ENCODE peak calls at places on chromosomes 6 and 20, in four cellular contexts. One of them, this sample, is unnamed.

GRCh38 chr6:152310371-152310954 is 326.7 kb downstream of the SYNE1 start:
- DNase-seq in ovary: no peak
- DNase-seq in cardiac muscle cell: no peak
- DNase-seq in choroid plexus epithelial cell: no peak
- DNase-seq in this sample: no peak

GRCh38 chr6:36660771-36661471 is 17.6 kb upstream of the CDKN1A start:
- DNase-seq in ovary: peak; percentile 85
- DNase-seq in cardiac muscle cell: peak; percentile 36
- DNase-seq in choroid plexus epithelial cell: peak; percentile 55
- DNase-seq in this sample: peak; percentile 78

GRCh38 chr6:34305497-34305896 is 56.7 kb upstream of the SMIM29 start:
- DNase-seq in ovary: no peak
- DNase-seq in cardiac muscle cell: no peak
- DNase-seq in choroid plexus epithelial cell: no peak
- DNase-seq in this sample: no peak

GRCh38 chr6:97077380-97077779 is 152.9 kb downstream of the KLHL32 start:
- DNase-seq in ovary: no peak
- DNase-seq in cardiac muscle cell: no peak
- DNase-seq in choroid plexus epithelial cell: peak; percentile 26
- DNase-seq in this sample: no peak

GRCh38 chr6:4485735-4486134 is 290.5 kb upstream of the CDYL start:
- DNase-seq in ovary: no peak
- DNase-seq in cardiac muscle cell: no peak
- DNase-seq in choroid plexus epithelial cell: no peak
- DNase-seq in this sample: no peak

GRCh38 chr6:144134176-144134575 is 16.1 kb upstream of the STX11 start:
- DNase-seq in ovary: no peak
- DNase-seq in cardiac muscle cell: no peak
- DNase-seq in choroid plexus epithelial cell: no peak
- DNase-seq in this sample: no peak

GRCh38 chr6:1621328-1621701 is 11.6 kb downstream of the FOXC1 start:
- DNase-seq in ovary: no peak
- DNase-seq in cardiac muscle cell: no peak
- DNase-seq in choroid plexus epithelial cell: no peak
- DNase-seq in this sample: peak; percentile 52

GRCh38 chr6:34246563-34247391 is 2.0 kb downstream of the SMIM29 start:
- DNase-seq in ovary: no peak
- DNase-seq in cardiac muscle cell: peak; percentile 47
- DNase-seq in choroid plexus epithelial cell: peak; percentile 53
- DNase-seq in this sample: peak; percentile 58

GRCh38 chr6:138468320-138469015 is 30.8 kb downstream of the NHSL1 start:
- DNase-seq in ovary: no peak
- DNase-seq in cardiac muscle cell: no peak
- DNase-seq in choroid plexus epithelial cell: peak; percentile 78
- DNase-seq in this sample: no peak

GRCh38 chr6:63347599-63347998 is 27.8 kb upstream of the LGSN start:
- DNase-seq in ovary: no peak
- DNase-seq in cardiac muscle cell: no peak
- DNase-seq in choroid plexus epithelial cell: peak; percentile 73
- DNase-seq in this sample: no peak

GRCh38 chr6:37006793-37007339 is 1.4 kb downstream of the FGD2 start:
- DNase-seq in ovary: no peak
- DNase-seq in cardiac muscle cell: no peak
- DNase-seq in choroid plexus epithelial cell: no peak
- DNase-seq in this sample: no peak

GRCh38 chr6:112665114-112665513 is 318.0 kb downstream of the RFPL4B start:
- DNase-seq in ovary: no peak
- DNase-seq in cardiac muscle cell: no peak
- DNase-seq in choroid plexus epithelial cell: peak; percentile 45
- DNase-seq in this sample: no peak

GRCh38 chr20:39773380-39774000 is 811.3 kb downstream of the DHX35 start:
- DNase-seq in ovary: no peak
- DNase-seq in cardiac muscle cell: no peak
- DNase-seq in choroid plexus epithelial cell: peak; percentile 14
- DNase-seq in this sample: no peak

GRCh38 chr20:58777657-58778056 is 73.0 kb downstream of the GNAS-AS1 start:
- DNase-seq in ovary: no peak
- DNase-seq in cardiac muscle cell: no peak
- DNase-seq in choroid plexus epithelial cell: no peak
- DNase-seq in this sample: no peak

GRCh38 chr6:25889877-25890853 is 16.1 kb upstream of the SLC17A3 start:
- DNase-seq in ovary: peak; percentile 17
- DNase-seq in cardiac muscle cell: peak; percentile 67
- DNase-seq in choroid plexus epithelial cell: peak; percentile 63
- DNase-seq in this sample: peak; percentile 34
- TF ChIP-seq CTCF in ovary: peak; percentile 50
- TF ChIP-seq CTCF in cardiac muscle cell: peak; percentile 57
- TF ChIP-seq CTCF in choroid plexus epithelial cell: peak; percentile 61
- TF ChIP-seq CTCF in this sample: peak; percentile 51

GRCh38 chr20:52224920-52225319 is 33.3 kb upstream of the ZFP64 start:
- DNase-seq in ovary: no peak
- DNase-seq in cardiac muscle cell: no peak
- DNase-seq in choroid plexus epithelial cell: no peak
- DNase-seq in this sample: no peak

GRCh38 chr20:52217689-52218395 is 26.3 kb upstream of the ZFP64 start:
- DNase-seq in ovary: no peak
- DNase-seq in cardiac muscle cell: no peak
- DNase-seq in choroid plexus epithelial cell: no peak
- DNase-seq in this sample: no peak

GRCh38 chr20:52219441-52219840 is 27.9 kb upstream of the ZFP64 start:
- DNase-seq in ovary: no peak
- DNase-seq in cardiac muscle cell: no peak
- DNase-seq in choroid plexus epithelial cell: peak; percentile 13
- DNase-seq in this sample: no peak
- TF ChIP-seq CTCF in ovary: no peak
- TF ChIP-seq CTCF in cardiac muscle cell: peak; percentile 14
- TF ChIP-seq CTCF in choroid plexus epithelial cell: peak; percentile 26
- TF ChIP-seq CTCF in this sample: no peak

GRCh38 chr20:37545516-37545915 is 17.8 kb upstream of the BLCAP start:
- DNase-seq in ovary: no peak
- DNase-seq in cardiac muscle cell: no peak
- DNase-seq in choroid plexus epithelial cell: no peak
- DNase-seq in this sample: no peak

GRCh38 chr20:37541326-37541725 is 13.7 kb upstream of the BLCAP start:
- DNase-seq in ovary: no peak
- DNase-seq in cardiac muscle cell: no peak
- DNase-seq in choroid plexus epithelial cell: no peak
- DNase-seq in this sample: no peak

GRCh38 chr20:37544386-37544785 is 16.7 kb upstream of the BLCAP start:
- DNase-seq in ovary: no peak
- DNase-seq in cardiac muscle cell: no peak
- DNase-seq in choroid plexus epithelial cell: no peak
- DNase-seq in this sample: no peak

GRCh38 chr20:37542281-37542680 is 14.6 kb upstream of the BLCAP start:
- DNase-seq in ovary: no peak
- DNase-seq in cardiac muscle cell: no peak
- DNase-seq in choroid plexus epithelial cell: peak; percentile 36
- DNase-seq in this sample: no peak

GRCh38 chr20:37543828-37544227 is 16.2 kb upstream of the BLCAP start:
- DNase-seq in ovary: no peak
- DNase-seq in cardiac muscle cell: no peak
- DNase-seq in choroid plexus epithelial cell: peak; percentile 77
- DNase-seq in this sample: no peak
- TF ChIP-seq CTCF in ovary: no peak
- TF ChIP-seq CTCF in cardiac muscle cell: peak; percentile 56
- TF ChIP-seq CTCF in choroid plexus epithelial cell: peak; percentile 72
- TF ChIP-seq CTCF in this sample: peak; percentile 25

DNA sequence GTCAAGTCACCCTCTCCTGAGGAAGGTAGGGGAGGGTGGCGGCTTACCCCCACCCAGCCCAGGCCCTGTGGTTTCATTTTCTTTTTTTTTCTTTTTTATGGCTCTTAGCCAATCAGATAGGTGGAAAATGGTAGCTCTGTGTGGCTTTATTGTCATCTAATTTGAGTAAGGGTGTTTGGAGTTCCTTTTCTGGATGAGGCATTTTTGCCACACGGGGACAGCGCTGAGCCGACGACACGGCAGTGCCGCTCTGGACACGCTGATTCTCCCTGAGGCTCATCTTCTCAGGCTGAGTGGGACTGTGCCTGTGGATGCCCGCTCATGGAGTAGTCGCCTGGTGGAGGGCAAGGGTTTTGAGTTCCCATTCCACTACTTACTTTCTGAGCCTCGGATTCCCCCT is 37.6 kb upstream of the ANGPT4 start:
- DNase-seq in ovary: no peak
- DNase-seq in cardiac muscle cell: peak; percentile 45
- DNase-seq in choroid plexus epithelial cell: peak; percentile 7
- DNase-seq in this sample: no peak
- TF ChIP-seq CTCF in ovary: no peak
- TF ChIP-seq CTCF in cardiac muscle cell: peak; percentile 48
- TF ChIP-seq CTCF in choroid plexus epithelial cell: peak; percentile 49
- TF ChIP-seq CTCF in this sample: no peak

GRCh38 chr6:74087898-74088297 is 391.9 kb downstream of the CD109 start:
- DNase-seq in ovary: no peak
- DNase-seq in cardiac muscle cell: no peak
- DNase-seq in choroid plexus epithelial cell: peak; percentile 70
- DNase-seq in this sample: no peak
- TF ChIP-seq CTCF in ovary: peak; percentile 13
- TF ChIP-seq CTCF in cardiac muscle cell: peak; percentile 31
- TF ChIP-seq CTCF in choroid plexus epithelial cell: no peak
- TF ChIP-seq CTCF in this sample: no peak

GRCh38 chr6:46736913-46737312 is 1.7 kb upstream of the PLA2G7 start:
- DNase-seq in ovary: no peak
- DNase-seq in cardiac muscle cell: no peak
- DNase-seq in choroid plexus epithelial cell: no peak
- DNase-seq in this sample: no peak

GRCh38 chr6:46730918-46731461 is 4.2 kb downstream of the PLA2G7 start:
- DNase-seq in ovary: no peak
- DNase-seq in cardiac muscle cell: no peak
- DNase-seq in choroid plexus epithelial cell: no peak
- DNase-seq in this sample: no peak

GRCh38 chr6:46735720-46736031 is 501 bp upstream of the PLA2G7 start:
- DNase-seq in ovary: no peak
- DNase-seq in cardiac muscle cell: no peak
- DNase-seq in choroid plexus epithelial cell: no peak
- DNase-seq in this sample: no peak

GRCh38 chr6:46733410-46733809 is 1.8 kb downstream of the PLA2G7 start:
- DNase-seq in ovary: no peak
- DNase-seq in cardiac muscle cell: no peak
- DNase-seq in choroid plexus epithelial cell: no peak
- DNase-seq in this sample: no peak

DNA sequence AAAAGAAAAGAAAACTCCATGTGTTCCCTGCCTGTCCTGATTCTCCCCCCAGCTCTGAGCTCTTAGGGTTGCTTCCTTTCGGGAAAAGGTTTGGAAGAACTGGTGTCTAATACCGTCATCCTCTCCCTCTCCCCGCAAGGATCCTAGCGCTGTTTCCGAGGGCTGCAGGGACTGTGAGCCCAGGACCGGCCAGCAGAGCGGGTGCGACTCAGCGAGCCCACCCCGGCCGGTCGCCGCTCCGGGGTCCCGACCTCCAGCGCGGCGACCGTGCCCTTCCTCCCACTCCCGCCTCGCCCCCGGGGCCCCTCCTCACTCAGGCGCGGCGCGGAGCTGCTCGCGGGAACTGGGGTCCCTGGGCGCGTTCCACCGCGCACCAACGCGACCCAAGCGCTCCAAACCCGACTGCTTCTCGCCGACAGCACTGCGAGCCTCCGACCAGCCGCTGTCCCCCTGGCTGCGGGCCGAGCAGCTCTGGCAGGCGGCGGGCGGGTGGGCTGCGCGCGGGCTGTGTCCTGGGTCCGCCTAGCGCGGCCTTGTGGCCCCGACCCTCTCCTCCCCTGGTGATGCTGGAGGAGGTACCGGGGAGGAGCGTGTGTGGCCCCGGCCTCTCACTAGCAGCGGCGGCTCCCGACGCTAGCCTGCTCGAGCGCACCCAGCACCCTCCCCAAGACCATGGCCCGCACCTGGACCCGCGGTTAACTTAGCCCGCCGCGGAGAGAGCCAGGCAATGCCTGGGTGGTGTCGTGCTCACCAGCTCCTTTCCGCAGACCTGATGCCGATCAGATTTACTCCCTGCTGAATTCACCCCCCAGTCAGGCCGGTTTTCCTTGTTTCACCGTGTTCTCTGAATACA is at the start of gene PLA2G7:
- DNase-seq in ovary: peak; percentile 15
- DNase-seq in cardiac muscle cell: peak; percentile 62
- DNase-seq in choroid plexus epithelial cell: no peak
- DNase-seq in this sample: peak; percentile 74
- TF ChIP-seq CTCF in ovary: no peak
- TF ChIP-seq CTCF in cardiac muscle cell: peak; percentile 3
- TF ChIP-seq CTCF in choroid plexus epithelial cell: no peak
- TF ChIP-seq CTCF in this sample: no peak

GRCh38 chr6:88637761-88638160 is 325.7 kb downstream of the RNGTT start:
- DNase-seq in ovary: no peak
- DNase-seq in cardiac muscle cell: no peak
- DNase-seq in choroid plexus epithelial cell: no peak
- DNase-seq in this sample: no peak
- TF ChIP-seq CTCF in ovary: no peak
- TF ChIP-seq CTCF in cardiac muscle cell: no peak
- TF ChIP-seq CTCF in choroid plexus epithelial cell: no peak
- TF ChIP-seq CTCF in this sample: no peak

GRCh38 chr6:389622-390021 is 1.9 kb upstream of the IRF4 start:
- DNase-seq in ovary: no peak
- DNase-seq in cardiac muscle cell: no peak
- DNase-seq in choroid plexus epithelial cell: no peak
- DNase-seq in this sample: no peak
- TF ChIP-seq CTCF in ovary: no peak
- TF ChIP-seq CTCF in cardiac muscle cell: no peak
- TF ChIP-seq CTCF in choroid plexus epithelial cell: peak; percentile 14
- TF ChIP-seq CTCF in this sample: no peak